ENCODE peak calls at places on chromosomes 3 and 15, in six cellular contexts. R is OCI-M1, B is B cell, F is WTC11, J is NCI-H2081 treated with DMSO at 0.1 percent for 48 hours, X is ascending aorta. W is an unnamed sample.

GRCh38 chr3:44892689-44893088 is 18.3 kb downstream of the TGM4 start:
- DNase-seq in R (no peak), B (no peak), F (no peak), J (no peak), X (no peak), W (no peak)

GRCh38 chr15:77508541-77509505 is 88.1 kb downstream of the HMG20A start:
- DNase-seq in R (no peak), B (no peak), F (no peak), J (no peak), X (peak), W (no peak)

GRCh38 chr15:81085898-81086297 is 48.2 kb upstream of the CFAP161 start:
- DNase-seq in R (no peak), B (no peak), F (no peak), J (no peak), X (no peak), W (no peak)

GRCh38 chr3:45112939-45113338 is 33.2 kb downstream of the CDCP1 start:
- DNase-seq in R (peak), B (no peak), F (no peak), J (no peak), X (no peak), W (no peak)

GRCh38 chr15:51577907-51578306 is 44.7 kb downstream of the DMXL2 start:
- DNase-seq in R (no peak), B (no peak), F (no peak), J (no peak), X (no peak), W (peak)

GRCh38 chr15:95449229-95449628 is 881.3 kb upstream of the NR2F2 start:
- DNase-seq in R (no peak), B (no peak), F (no peak), J (no peak), X (no peak), W (no peak)

GRCh38 chr3:39724233-39724846 is 85.1 kb upstream of the MYRIP start:
- DNase-seq in R (peak), B (no peak), F (no peak), J (no peak), X (no peak), W (peak)

GRCh38 chr3:141561426-141562034 is 74.7 kb downstream of the RASA2 start:
- DNase-seq in R (peak), B (peak), F (no peak), J (peak), X (no peak), W (peak)

GRCh38 chr15:58839485-58839884 is 68.4 kb downstream of the MINDY2 start:
- DNase-seq in R (peak), B (no peak), F (no peak), J (no peak), X (no peak), W (peak)

GRCh38 chr3:101722394-101723173 is 1.8 kb upstream of the CEP97 start:
- DNase-seq in R (peak), B (peak), F (no peak), J (no peak), X (no peak), W (peak)